ENCODE peak calls at places on chromosomes 3 and 15, in six cellular contexts. X is CD8-positive, alpha-beta T cell; K is fibroblast of lung; N is left ventricle myocardium inferior; I is ovary; Z is keratinocyte. B is an unnamed sample. For H3K9me3 and H3K4me1, the result is how much of the 10 kb centered on the place peaks cover.

GRCh38 chr3:194522579-194523046 is 35.8 kb upstream of the ATP13A3 start:
- DNase-seq in X (no peak), K (peak), N (no peak), I (no peak), Z (no peak), B (no peak)

GRCh38 chr3:115245437-115245836 is 98.3 kb upstream of the ZBTB20 start:
- DNase-seq in X (no peak), K (peak), N (no peak), I (no peak), Z (peak), B (no peak)

GRCh38 chr3:151871639-151872468 is 1.6 kb upstream of the SUCNR1 start:
- DNase-seq in X (no peak), K (no peak), N (no peak), I (no peak), Z (no peak), B (no peak)

GRCh38 chr3:122576174-122576940 is 1.1 kb upstream of the PARP15 start:
- DNase-seq in X (no peak), K (no peak), N (no peak), I (no peak), Z (no peak), B (no peak)

GRCh38 chr15:56778761-56779160 is 45.5 kb upstream of the ZNF280D start:
- DNase-seq in X (no peak), K (no peak), N (no peak), I (no peak), Z (no peak), B (no peak)

GRCh38 chr15:86677316-86677715 is 597.6 kb downstream of the AGBL1 start:
- DNase-seq in X (no peak), K (no peak), N (no peak), I (no peak), Z (no peak), B (no peak)

GRCh38 chr3:124964432-124964831 is 29.9 kb upstream of the MUC13 start:
- DNase-seq in X (no peak), K (peak), N (no peak), I (no peak), Z (no peak), B (no peak)

GRCh38 chr3:67386446-67386845 is 268.0 kb downstream of the SUCLG2 start:
- DNase-seq in X (no peak), K (no peak), N (no peak), I (no peak), Z (no peak), B (no peak)

GRCh38 chr3:48934333-48934991 is 15.8 kb downstream of the ARIH2 start:
- DNase-seq in X (no peak), K (no peak), N (no peak), I (no peak), Z (no peak), B (no peak)

GRCh38 chr3:70621451-70621850 is 309.0 kb upstream of the MDFIC2 start:
- DNase-seq in X (no peak), K (no peak), N (no peak), I (no peak), Z (no peak), B (no peak)

GRCh38 chr15:51341366-51342248 is at the start of gene GLDN:
- DNase-seq in X (no peak), K (peak), N (peak), I (peak), Z (no peak), B (peak)

GRCh38 chr15:93359780-93360161 is 270.8 kb upstream of the RGMA start:
- DNase-seq in X (no peak), K (peak), N (no peak), I (no peak), Z (no peak), B (no peak)

GRCh38 chr3:130395916-130396315 is 50.4 kb downstream of the COL6A5 start:
- DNase-seq in X (no peak), K (peak), N (no peak), I (no peak), Z (no peak), B (no peak)

GRCh38 chr15:98760112-98760826 is 111.9 kb downstream of the IGF1R start:
- DNase-seq in X (no peak), K (no peak), N (peak), I (no peak), Z (no peak), B (peak)

GRCh38 chr15:96234109-96234892 is 96.2 kb upstream of the NR2F2 start:
- DNase-seq in X (no peak), K (peak), N (no peak), I (peak), Z (peak), B (no peak)

GRCh38 chr15:42077680-42078079 is 16.7 kb downstream of the PLA2G4D start:
- DNase-seq in X (no peak), K (no peak), N (no peak), I (no peak), Z (no peak), B (no peak)

GRCh38 chr15:82595766-82596165 is 51.4 kb downstream of the CPEB1 start:
- DNase-seq in X (no peak), K (no peak), N (no peak), I (no peak), Z (no peak), B (no peak)

GRCh38 chr3:8341853-8342252 is 159.8 kb upstream of the LMCD1 start:
- DNase-seq in X (no peak), K (no peak), N (no peak), I (no peak), Z (no peak), B (no peak)

GRCh38 chr3:177770821-177771220 is 573.5 kb upstream of the TBL1XR1 start:
- DNase-seq in X (no peak), K (peak), N (no peak), I (no peak), Z (no peak), B (no peak)

GRCh38 chr3:184679056-184679502 is 32.8 kb downstream of the MAGEF1 start:
- DNase-seq in X (no peak), K (no peak), N (peak), I (peak), Z (no peak), B (no peak)

GRCh38 chr15:39621210-39621609 is 40.3 kb downstream of the THBS1 start:
- DNase-seq in X (no peak), K (no peak), N (no peak), I (no peak), Z (no peak), B (no peak)

GRCh38 chr3:127970966-127971592 is 56.0 kb downstream of the KBTBD12 start:
- DNase-seq in X (no peak), K (peak), N (no peak), I (no peak), Z (no peak), B (no peak)

GRCh38 chr3:128875556-128876120 is 3.8 kb upstream of the ACAD9 start:
- DNase-seq in X (peak), K (peak), N (peak), I (no peak), Z (no peak), B (peak)

GRCh38 chr15:68279779-68280745 is 2.5 kb downstream of the FEM1B start:
- DNase-seq in X (no peak), K (no peak), N (no peak), I (no peak), Z (no peak), B (no peak)

GRCh38 chr3:178583963-178584575 is 47.8 kb downstream of the KCNMB2 start:
- DNase-seq in X (no peak), K (no peak), N (peak), I (no peak), Z (no peak), B (no peak)

GRCh38 chr3:99543796-99544195 is 94.6 kb upstream of the COL8A1 start:
- DNase-seq in X (no peak), K (no peak), N (no peak), I (no peak), Z (no peak), B (no peak)

GRCh38 chr15:59830873-59831272 is 141.8 kb upstream of the BNIP2 start:
- DNase-seq in X (no peak), K (peak), N (no peak), I (no peak), Z (no peak), B (no peak)

GRCh38 chr15:39511915-39512260 is 69.0 kb upstream of the THBS1 start:
- DNase-seq in X (no peak), K (peak), N (peak), I (no peak), Z (no peak), B (no peak)

GRCh38 chr3:80526153-80526552 is 758.4 kb upstream of the ROBO1 start:
- DNase-seq in X (no peak), K (no peak), N (no peak), I (no peak), Z (no peak), B (no peak)

GRCh38 chr3:51389423-51390183 is 1.5 kb upstream of the RBM15B start:
- DNase-seq in X (peak), K (peak), N (peak), I (no peak), Z (no peak), B (peak)

GRCh38 chr15:24675332-24676144 is at the start of gene NPAP1:
- DNase-seq in X (no peak), K (no peak), N (no peak), I (no peak), Z (no peak), B (no peak)

GRCh38 chr15:24678485-24678884 is 2.9 kb downstream of the NPAP1 start:
- DNase-seq in X (no peak), K (no peak), N (no peak), I (no peak), Z (no peak), B (no peak)

GRCh38 chr15:24676431-24676830 is 856 bp downstream of the NPAP1 start:
- DNase-seq in X (no peak), K (no peak), N (no peak), I (no peak), Z (no peak), B (no peak)
- H3K9me3 ChIP-seq in X (under half), K (under half), N (under half), I (under half), Z (under half), B (under half)

GRCh38 chr3:32424581-32425250 is 33.1 kb downstream of the CMTM7 start:
- DNase-seq in X (no peak), K (no peak), N (no peak), I (no peak), Z (no peak), B (no peak)

GRCh38 chr3:32423534-32423933 is 31.9 kb downstream of the CMTM7 start:
- DNase-seq in X (no peak), K (no peak), N (no peak), I (no peak), Z (no peak), B (no peak)

GRCh38 chr3:32421991-32422859 is 30.6 kb downstream of the CMTM7 start:
- DNase-seq in X (no peak), K (peak), N (peak), I (peak), Z (no peak), B (peak)

GRCh38 chr3:32422943-32423342 is 31.3 kb downstream of the CMTM7 start:
- DNase-seq in X (no peak), K (no peak), N (no peak), I (no peak), Z (no peak), B (no peak)

DNA sequence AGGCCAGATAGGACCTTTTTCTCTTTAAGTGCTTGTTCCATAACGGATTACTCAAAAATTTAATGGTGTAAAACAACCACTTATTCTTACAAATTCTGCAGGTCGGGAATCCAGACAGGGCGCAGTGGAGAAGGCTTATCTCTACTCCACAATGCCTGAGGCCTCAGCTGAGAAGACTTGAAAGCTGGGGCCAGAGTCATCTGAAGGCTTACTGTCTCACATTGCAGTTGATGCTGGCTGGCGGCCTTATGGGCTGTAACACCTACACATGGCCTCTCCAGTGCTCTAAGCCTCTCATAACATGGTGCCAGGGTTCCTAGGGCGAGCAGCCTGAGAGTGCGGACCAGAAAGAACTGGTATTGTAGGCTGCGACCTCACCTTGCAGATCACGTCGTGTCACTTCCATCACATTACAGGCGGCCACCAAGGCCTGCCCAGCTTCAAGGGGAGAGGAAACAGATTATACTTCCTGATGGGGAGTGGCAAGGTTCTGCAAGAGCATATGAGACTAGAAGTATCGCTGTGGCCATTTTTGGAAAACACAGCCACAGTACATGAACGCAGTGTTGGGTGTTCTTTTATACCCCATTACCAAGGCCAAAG is 32.4 kb downstream of the CMTM7 start:
- DNase-seq in X (no peak), K (no peak), N (no peak), I (no peak), Z (no peak), B (no peak)
- H3K4me1 ChIP-seq in X (half or more), K (under half), N (under half), I (under half), Z (under half), B (half or more)

GRCh38 chr15:22224241-22224671 is 143.9 kb downstream of the OR4M2 start:
- DNase-seq in X (no peak), K (no peak), N (no peak), I (no peak), Z (no peak), B (no peak)
- H3K9me3 ChIP-seq in X (under half), K (under half), N (under half), I (under half), Z (under half), B (under half)

DNA sequence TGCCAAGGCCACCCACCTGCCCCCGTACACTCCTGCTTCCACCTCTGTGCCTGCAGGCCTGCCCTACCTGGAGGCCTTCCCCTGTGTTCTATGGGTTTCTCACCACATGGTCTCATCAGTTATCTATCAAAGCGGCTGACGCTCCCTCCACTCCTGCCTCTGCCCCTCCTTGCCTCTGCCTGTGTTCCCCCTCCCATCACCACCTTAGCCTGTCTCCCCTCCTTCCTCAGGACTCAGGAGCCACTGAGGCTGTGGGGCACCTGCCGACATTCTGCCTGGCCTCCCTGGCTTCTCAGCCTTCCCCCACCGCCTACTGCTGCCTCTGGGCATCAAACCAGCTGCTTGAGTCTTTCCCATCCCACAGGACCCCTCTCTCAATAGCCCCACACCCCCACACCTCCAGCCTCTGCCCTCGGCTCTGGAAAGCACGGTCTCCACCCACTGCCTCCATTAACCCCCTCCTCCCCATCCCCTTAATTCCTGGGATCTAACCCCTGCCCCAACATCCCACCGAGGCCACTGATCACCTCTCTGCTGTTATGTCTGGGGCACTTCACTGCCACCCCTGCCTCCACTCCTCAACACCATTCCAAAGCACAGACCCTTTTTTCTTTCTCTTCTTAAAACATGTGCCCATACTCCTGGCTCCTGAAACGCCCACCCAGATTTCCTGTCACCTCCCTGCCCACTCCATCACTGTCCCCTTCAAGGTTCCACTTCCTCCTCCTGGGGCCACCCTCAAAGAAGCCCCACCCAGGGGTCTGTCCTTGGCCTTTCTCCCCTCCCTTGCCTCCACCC is 24.4 kb upstream of the CYP11A1 start:
- DNase-seq in X (no peak), K (no peak), N (no peak), I (no peak), Z (no peak), B (no peak)
- H3K4me1 ChIP-seq in X (under half), K (under half), N (under half), I (under half), Z (under half), B (under half)

B was measured in lower lobe of right lung.